ENCODE peak calls at places on chromosomes 11 and 22, in eight cellular contexts. Z, U, K, O, Q, I, S and B are unnamed samples.

GRCh38 chr22:30017375-30017774 is 62.9 kb upstream of the HORMAD2 start:
- DNase-seq in Z (no peak), U (peak; percentile 65), K (no peak), O (peak; percentile 62), Q (no peak), I (no peak), S (no peak), B (no peak)

GRCh38 chr11:29773656-29774264 is 243.1 kb downstream of the KCNA4 start:
- DNase-seq in Z (no peak), U (no peak), K (no peak), O (no peak), Q (no peak), I (no peak), S (no peak), B (no peak)

GRCh38 chr11:120054016-120054752 is 83.7 kb downstream of the TRIM29 start:
- DNase-seq in Z (no peak), U (no peak), K (no peak), O (no peak), Q (no peak), I (no peak), S (no peak), B (no peak)

GRCh38 chr11:12414641-12415040 is 37.3 kb downstream of the PARVA start:
- DNase-seq in Z (no peak), U (no peak), K (no peak), O (no peak), Q (no peak), I (no peak), S (no peak), B (no peak)

GRCh38 chr11:63888170-63889086 is 28.5 kb downstream of the RCOR2 start:
- DNase-seq in Z (no peak), U (peak; percentile 59), K (peak; percentile 81), O (peak; percentile 52), Q (peak; percentile 63), I (peak; percentile 64), S (peak; percentile 76), B (peak; percentile 77)

GRCh38 chr11:61712301-61712700 is 32.1 kb downstream of the DAGLA start:
- DNase-seq in Z (no peak), U (no peak), K (no peak), O (no peak), Q (no peak), I (no peak), S (no peak), B (no peak)

GRCh38 chr11:60182546-60183330 is at the start of gene MS4A6A:
- DNase-seq in Z (no peak), U (no peak), K (no peak), O (no peak), Q (no peak), I (no peak), S (no peak), B (no peak)

GRCh38 chr11:73245461-73245860 is 26.7 kb upstream of the P2RY6 start:
- DNase-seq in Z (no peak), U (no peak), K (no peak), O (no peak), Q (no peak), I (no peak), S (no peak), B (no peak)

GRCh38 chr22:24601217-24602104 is 1.5 kb upstream of the GGT1 start:
- DNase-seq in Z (no peak), U (no peak), K (no peak), O (no peak), Q (no peak), I (peak; percentile 88), S (no peak), B (no peak)